ENCODE peak calls at places on chromosomes 1 and 21, in eight cellular contexts. B is HCT116, O is Karpas-422, S is GM23248, P is neural progenitor cell, Z is trophoblast cell, A is endothelial cell of umbilical vein, D is fibroblast of lung. U is an unnamed sample.

GRCh38 chr1:210918893-210919292 is 215.1 kb downstream of the KCNH1 start:
- DNase-seq in B (no peak), O (no peak), S (no peak), P (no peak), Z (no peak), A (no peak), D (no peak), U (no peak)

GRCh38 chr1:2603521-2604155 is 17.1 kb downstream of the PRXL2B start:
- DNase-seq in B (no peak), O (no peak), S (no peak), P (no peak), Z (no peak), A (no peak), D (no peak), U (no peak)

GRCh38 chr21:32270748-32271147 is 8.1 kb downstream of the MIS18A start:
- DNase-seq in B (no peak), O (no peak), S (no peak), P (no peak), Z (no peak), A (no peak), D (no peak), U (no peak)

GRCh38 chr1:185973645-185974044 is 239.5 kb downstream of the HMCN1 start:
- DNase-seq in B (no peak), O (no peak), S (peak), P (no peak), Z (no peak), A (no peak), D (peak), U (peak)

GRCh38 chr1:25550155-25550506 is 6.7 kb downstream of the LDLRAP1 start:
- DNase-seq in B (no peak), O (no peak), S (peak), P (no peak), Z (no peak), A (peak), D (no peak), U (peak)

GRCh38 chr1:63024132-63024531 is 240.2 kb downstream of the ATG4C start:
- DNase-seq in B (no peak), O (no peak), S (no peak), P (no peak), Z (no peak), A (no peak), D (no peak), U (no peak)

GRCh38 chr1:154206212-154206611 is at the start of gene CFAP141:
- DNase-seq in B (no peak), O (peak), S (peak), P (no peak), Z (peak), A (no peak), D (no peak), U (peak)

GRCh38 chr1:154352581-154353459 is 27.5 kb downstream of the ATP8B2 start:
- DNase-seq in B (no peak), O (no peak), S (peak), P (peak), Z (peak), A (peak), D (peak), U (peak)

GRCh38 chr1:20903452-20903851 is 116.3 kb upstream of the HP1BP3 start:
- DNase-seq in B (no peak), O (no peak), S (peak), P (no peak), Z (no peak), A (no peak), D (no peak), U (peak)

GRCh38 chr1:181149326-181150000 is 61.0 kb downstream of the IER5 start:
- DNase-seq in B (no peak), O (no peak), S (no peak), P (no peak), Z (no peak), A (no peak), D (no peak), U (no peak)

GRCh38 chr1:191615422-191615821 is 542.8 kb upstream of the RGS18 start:
- DNase-seq in B (no peak), O (no peak), S (no peak), P (no peak), Z (no peak), A (no peak), D (no peak), U (no peak)

GRCh38 chr1:9448132-9449105 is 90.8 kb upstream of the SLC25A33 start:
- DNase-seq in B (no peak), O (no peak), S (no peak), P (no peak), Z (peak), A (peak), D (no peak), U (no peak)

GRCh38 chr1:161119379-161120061 is 1.6 kb downstream of the NIT1 start:
- DNase-seq in B (peak), O (peak), S (peak), P (peak), Z (peak), A (peak), D (peak), U (peak)

GRCh38 chr1:192589813-192590212 is 14.2 kb downstream of the RGS1 start:
- DNase-seq in B (no peak), O (no peak), S (peak), P (no peak), Z (peak), A (no peak), D (no peak), U (no peak)

DNA sequence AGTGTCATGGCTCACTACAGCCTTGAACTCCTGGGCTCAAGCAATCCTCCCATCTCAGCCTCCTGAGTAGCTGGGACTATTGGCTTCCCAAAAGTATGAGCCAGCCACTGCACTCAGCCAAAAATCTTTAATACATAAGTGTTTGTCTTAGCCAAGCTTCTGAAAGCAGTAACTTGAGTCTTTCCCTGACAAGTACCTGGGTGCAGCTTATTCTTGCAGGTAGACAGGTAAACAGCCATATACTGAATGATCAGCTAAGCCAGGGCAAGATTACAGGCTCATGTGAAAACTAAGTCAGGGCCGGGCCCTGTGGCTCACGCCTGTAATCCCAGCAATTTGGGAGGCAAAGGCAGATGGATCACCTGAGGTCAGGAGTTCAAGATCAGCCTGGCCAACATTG is 7.8 kb downstream of the MEAF6 start:
- DNase-seq in B (no peak), O (no peak), S (no peak), P (no peak), Z (no peak), A (no peak), D (no peak), U (no peak)
- H3K9ac ChIP-seq in B (no peak), O (no peak), S (no peak), P (no peak), Z (no peak), A (no peak), D (no peak), U (no peak)

DNA sequence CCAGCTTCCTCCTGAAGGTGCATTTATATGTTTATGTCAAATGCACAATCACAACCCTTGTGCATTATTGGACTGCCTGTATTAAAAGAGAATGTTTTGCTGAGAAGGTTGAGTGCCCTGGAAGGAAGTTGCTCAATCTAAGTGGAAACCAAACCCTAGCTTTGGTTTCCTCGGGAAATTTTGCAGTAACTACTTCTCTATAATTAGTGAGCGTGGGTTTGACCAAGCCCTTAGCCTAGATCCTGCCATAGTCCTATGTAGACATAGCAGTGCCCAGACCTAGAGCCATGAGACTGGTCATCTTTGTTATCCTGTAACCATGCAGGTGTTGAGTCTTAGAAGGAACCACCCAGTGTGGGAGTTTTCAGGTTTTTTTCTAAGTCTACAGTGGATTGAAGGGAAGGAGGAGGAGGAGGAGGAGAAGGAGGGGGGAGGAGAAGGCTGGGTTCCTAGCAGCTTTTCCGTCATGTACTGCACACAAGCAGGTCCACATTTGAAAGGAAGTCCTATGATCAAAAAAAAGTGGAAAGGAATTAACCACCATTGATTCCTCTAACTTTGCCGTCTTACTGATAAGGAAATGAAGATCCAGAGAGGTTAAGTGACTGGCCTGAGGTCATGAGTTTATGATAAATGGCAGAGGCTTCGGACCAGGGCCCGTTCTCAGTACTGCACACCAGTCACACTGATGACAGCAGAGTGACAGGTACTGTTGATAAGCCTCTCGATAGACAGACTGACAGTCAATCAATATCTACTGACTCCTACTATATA is 72.2 kb upstream of the LYST start:
- DNase-seq in B (no peak), O (peak), S (no peak), P (no peak), Z (peak), A (peak), D (no peak), U (no peak)
- H3K4me2 ChIP-seq in B (no peak), O (no peak), S (no peak), P (no peak), Z (no peak), A (no peak), D (peak), U (no peak)

DNA sequence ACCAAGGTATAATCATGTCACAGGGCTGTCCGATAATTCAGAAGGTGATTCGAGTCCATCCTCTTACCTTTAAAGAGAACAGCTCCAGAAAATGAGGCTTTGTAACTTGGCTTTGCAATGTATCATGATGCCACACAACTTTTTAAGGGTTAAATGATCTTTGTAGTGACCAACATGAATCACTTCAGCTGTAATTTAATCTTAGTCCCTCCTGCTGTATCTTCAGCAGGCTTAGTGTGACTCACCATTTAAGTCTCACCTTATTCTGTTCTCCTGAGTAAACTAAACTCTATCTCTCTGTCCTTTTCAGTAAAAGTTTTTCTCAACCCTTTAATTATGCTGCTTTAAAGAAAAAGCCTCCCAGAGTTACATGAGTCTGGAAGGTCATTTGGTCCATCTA is 1.9 kb upstream of the HIVEP3 start:
- DNase-seq in B (no peak), O (no peak), S (peak), P (no peak), Z (peak), A (no peak), D (peak), U (peak)
- H3K9ac ChIP-seq in B (no peak), O (no peak), S (no peak), P (no peak), Z (no peak), A (no peak), D (no peak), U (no peak)

GRCh38 chr1:228213917-228214808 is 6.3 kb downstream of the OBSCN start:
- DNase-seq in B (no peak), O (no peak), S (no peak), P (no peak), Z (no peak), A (no peak), D (no peak), U (no peak)
- H3K4me2 ChIP-seq in B (peak), O (peak), S (no peak), P (peak), Z (peak), A (no peak), D (peak), U (peak)

U was measured in mammary epithelial cell.